ENCODE peak calls at places on chromosomes 6 and 20, in six cellular contexts. A is GM12892, T is K562, N is GM12878, V is H1, B is HepG2. Q is an unnamed sample.
A peak's percentile ranks its signal among the peaks of the same experiment; 100 is the strongest.

GRCh38 chr6:97437087-97437486 is 154.1 kb upstream of the MMS22L start:
- DNase-seq in V (no peak), T (peak; percentile 15), N (no peak), B (peak; percentile 31), A (no peak), Q (peak; percentile 4)

GRCh38 chr6:159633196-159633595 is 59.8 kb downstream of the SOD2 start:
- DNase-seq in V (peak; percentile 47), N (no peak), T (peak; percentile 55), A (no peak), B (peak; percentile 39), Q (no peak)

GRCh38 chr20:10432079-10432478 is 1.9 kb downstream of the MKKS start:
- DNase-seq in A (no peak), V (no peak), B (no peak), N (no peak), T (no peak), Q (no peak)

GRCh38 chr20:6558361-6558760 is 209.1 kb upstream of the BMP2 start:
- DNase-seq in A (no peak), N (no peak), T (no peak), V (no peak), B (peak; percentile 19), Q (no peak)

GRCh38 chr6:4872841-4873240 is 96.6 kb downstream of the CDYL start:
- DNase-seq in V (no peak), N (no peak), T (no peak), B (no peak), A (no peak), Q (no peak)

GRCh38 chr6:7137335-7138106 is 29.8 kb downstream of the RREB1 start:
- DNase-seq in T (peak; percentile 86), A (no peak), N (no peak), V (peak; percentile 45), B (no peak), Q (no peak)

GRCh38 chr20:33589059-33589458 is 73.1 kb upstream of the C20orf144 start:
- DNase-seq in V (no peak), T (no peak), A (no peak), B (no peak), N (no peak), Q (no peak)

GRCh38 chr20:50172347-50173013 is 18.1 kb upstream of the CEBPB start:
- DNase-seq in T (no peak), B (peak; percentile 97), N (no peak), V (peak; percentile 89), A (no peak), Q (no peak)

GRCh38 chr6:26552640-26553189 is 14.5 kb downstream of the HMGN4 start:
- DNase-seq in N (no peak), V (no peak), T (no peak), A (no peak), B (no peak), Q (no peak)

GRCh38 chr20:59817406-59817805 is 116.0 kb downstream of the SYCP2 start:
- DNase-seq in A (no peak), N (no peak), V (no peak), T (no peak), B (no peak), Q (no peak)

GRCh38 chr6:160895562-160895961 is 96.0 kb upstream of the MAP3K4 start:
- DNase-seq in B (no peak), V (no peak), T (no peak), A (no peak), N (no peak), Q (no peak)

GRCh38 chr20:57498425-57499400 is 26.2 kb downstream of the CTCFL start:
- DNase-seq in T (no peak), A (no peak), V (no peak), N (no peak), B (no peak), Q (no peak)

GRCh38 chr6:127464881-127465459 is 5.8 kb upstream of the KIAA0408 start:
- DNase-seq in V (peak; percentile 74), T (peak; percentile 64), B (peak; percentile 54), N (no peak), A (no peak), Q (no peak)

GRCh38 chr20:38272398-38272797 is 11.9 kb upstream of the KIAA1755 start:
- DNase-seq in A (no peak), B (no peak), N (no peak), T (no peak), V (no peak), Q (no peak)

GRCh38 chr6:42970859-42971612 is 7.9 kb downstream of the PEX6 start:
- DNase-seq in V (no peak), A (no peak), B (peak; percentile 32), N (no peak), T (peak; percentile 80), Q (no peak)

GRCh38 chr6:40406175-40406574 is 181.0 kb downstream of the LRFN2 start:
- DNase-seq in A (no peak), N (no peak), V (no peak), B (no peak), T (no peak), Q (no peak)

GRCh38 chr6:169623975-169624374 is 77.9 kb downstream of the WDR27 start:
- DNase-seq in T (no peak), A (no peak), N (no peak), V (no peak), B (no peak), Q (no peak)

GRCh38 chr20:41443667-41444066 is 77.0 kb upstream of the EMILIN3 start:
- DNase-seq in T (no peak), V (no peak), A (no peak), B (no peak), N (no peak), Q (no peak)

GRCh38 chr6:105317607-105318533 is 85.0 kb downstream of the PREP start:
- DNase-seq in N (no peak), T (peak; percentile 9), B (peak; percentile 8), A (no peak), V (no peak), Q (no peak)

GRCh38 chr6:116019428-116019827 is 41.3 kb downstream of the FRK start:
- DNase-seq in T (no peak), A (no peak), B (no peak), V (no peak), N (peak; percentile 85), Q (no peak)

GRCh38 chr20:51091564-51092195 is 68.8 kb upstream of the KCNG1 start:
- DNase-seq in B (no peak), V (no peak), N (no peak), T (no peak), A (no peak), Q (no peak)

GRCh38 chr20:17849901-17850673 is 118.5 kb downstream of the SNX5 start:
- DNase-seq in V (no peak), T (no peak), A (no peak), N (no peak), B (peak; percentile 62), Q (no peak)

GRCh38 chr6:41648070-41648585 is 9.9 kb downstream of the MDFI start:
- DNase-seq in N (no peak), V (no peak), T (no peak), B (no peak), A (no peak), Q (no peak)

GRCh38 chr6:124487778-124488431 is 474.3 kb upstream of the RNF217 start:
- DNase-seq in A (no peak), T (no peak), V (no peak), B (no peak), N (no peak), Q (no peak)

GRCh38 chr20:2485662-2486061 is 15.1 kb upstream of the SNRPB start:
- DNase-seq in A (no peak), B (no peak), V (no peak), N (no peak), T (no peak), Q (no peak)

GRCh38 chr20:35883778-35884540 is 70.3 kb downstream of the SCAND1 start:
- DNase-seq in T (peak; percentile 64), B (peak; percentile 82), N (no peak), A (no peak), V (peak; percentile 69), Q (no peak)
- TF ChIP-seq POLR2AphosphoS5 in T (no peak), B (no peak), N (no peak), A (no peak), V (no peak), Q (no peak)

DNA sequence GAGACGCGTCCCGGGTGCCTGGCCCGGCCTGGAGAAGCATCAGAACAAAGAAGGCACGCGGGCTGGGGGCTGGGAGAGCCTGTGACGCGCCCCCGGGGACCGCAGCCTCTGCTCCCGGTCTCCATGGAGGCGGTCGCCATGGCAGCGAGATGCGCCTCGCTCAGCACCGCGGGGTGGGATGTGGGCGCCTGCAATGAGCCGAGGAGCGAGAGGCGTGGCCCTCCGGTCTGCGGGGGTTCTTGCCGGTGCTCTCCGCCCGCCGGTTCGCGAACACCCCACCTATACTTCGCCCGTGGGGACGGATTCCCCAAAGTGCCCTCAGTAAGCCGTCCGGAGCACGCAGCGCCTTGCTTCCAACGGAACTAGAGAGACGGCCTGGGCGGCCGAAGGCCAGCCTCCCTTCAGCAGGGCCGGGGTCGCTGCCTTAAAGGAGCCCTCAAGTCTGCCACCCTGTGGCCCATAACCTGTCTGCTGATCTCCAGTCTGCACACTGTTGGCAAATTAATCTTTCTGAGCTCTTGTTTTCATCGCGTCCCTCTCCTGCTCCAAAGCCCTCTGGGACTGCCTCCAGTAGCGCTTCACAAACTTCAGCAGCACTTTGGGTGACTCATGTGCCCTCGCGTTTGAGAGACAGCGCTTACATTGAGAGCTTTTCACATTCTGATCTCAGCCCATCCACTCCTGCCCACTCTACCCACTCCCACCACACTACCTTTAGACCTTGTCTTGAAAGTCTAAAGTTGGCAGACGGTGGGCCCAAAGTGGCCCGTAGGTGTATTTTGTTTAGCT is 983 bp upstream of the ADISSP start:
- DNase-seq in A (peak; percentile 75), V (peak; percentile 94), N (no peak), T (peak; percentile 71), B (peak; percentile 83), Q (peak; percentile 83)
- TF ChIP-seq POLR2A in A (no peak), V (no peak), N (no peak), T (no peak), B (peak; percentile 11), Q (no peak)

DNA sequence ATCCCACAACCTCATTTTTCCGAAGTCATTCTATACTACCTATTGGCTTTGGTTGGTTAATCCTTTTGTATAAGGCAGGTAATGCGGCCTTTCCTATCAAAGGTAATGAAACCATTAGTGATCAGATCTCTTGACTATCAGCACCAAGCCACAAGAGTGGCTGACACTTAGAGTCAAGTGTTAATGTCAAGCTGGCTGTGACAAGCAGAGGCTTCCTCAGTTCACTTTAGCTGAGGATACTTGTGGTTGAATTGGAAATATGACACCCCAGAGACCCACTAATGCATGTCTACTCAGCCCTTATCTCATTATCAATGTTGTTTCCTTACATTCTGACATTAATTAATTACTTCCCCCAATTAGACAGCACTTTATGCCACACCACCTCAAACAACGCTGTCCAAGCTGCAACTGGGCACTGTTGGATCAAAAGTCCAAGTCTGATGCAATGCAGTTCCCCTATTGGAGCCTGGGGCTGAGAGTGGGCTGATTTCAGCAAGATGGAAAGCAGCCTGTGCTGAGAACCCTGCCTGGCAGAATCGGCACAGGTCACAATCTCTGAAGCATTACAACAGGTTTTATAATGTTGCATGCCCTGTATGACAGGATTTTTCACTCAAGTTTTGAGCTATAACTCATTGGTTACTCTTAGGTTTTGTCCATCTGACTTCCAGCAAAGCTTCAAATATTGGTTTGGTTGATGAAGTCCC is 273.5 kb downstream of the COL12A1 start:
- DNase-seq in A (no peak), N (no peak), T (no peak), B (no peak), V (no peak), Q (no peak)
- TF ChIP-seq TAF1 in A (no peak), N (no peak), T (no peak), B (no peak), V (no peak), Q (no peak)

DNA sequence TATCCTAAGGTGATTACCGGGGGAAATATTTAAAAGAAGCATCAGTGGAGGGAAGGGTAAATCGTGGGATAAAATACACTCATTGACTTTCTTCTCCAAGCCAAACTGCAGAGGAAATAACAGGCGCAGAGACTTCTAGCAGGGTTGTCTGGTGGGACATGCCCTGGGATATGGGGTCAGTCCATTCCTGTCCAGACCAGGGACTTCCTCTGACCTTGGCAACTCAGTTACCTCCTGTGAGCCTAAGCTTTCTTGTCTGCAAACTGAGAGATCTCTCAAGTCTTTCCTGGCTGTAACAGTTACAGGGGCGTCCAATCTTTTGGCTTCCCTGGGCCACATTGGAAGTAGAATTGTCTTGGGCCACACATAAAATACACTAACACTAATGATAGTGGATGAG is 21.7 kb upstream of the PHACTR2 start:
- DNase-seq in A (no peak), N (no peak), B (no peak), V (no peak), T (no peak), Q (no peak)
- TF ChIP-seq POLR2AphosphoS5 in A (no peak), N (no peak), B (no peak), V (no peak), T (no peak), Q (no peak)